ENCODE peak calls at places on chromosomes 3 and 15, in six cellular contexts. Q is T47D, E is T-helper 2 cell, H is fibroblast of the aortic adventitia, O is activated B cell treated with CpG ODN at 0.5 μM for 24 hours, P is T-cell. Z is an unnamed sample.

GRCh38 chr3:2929574-2929973 is 180.6 kb downstream of the IL5RA start:
- DNase-seq in Q (no peak), E (no peak), H (no peak), O (no peak), P (no peak), Z (no peak)

GRCh38 chr15:101059381-101060341 is 140.5 kb downstream of the LRRK1 start:
- DNase-seq in Q (no peak), E (no peak), H (no peak), O (no peak), P (no peak), Z (no peak)

GRCh38 chr15:95350908-95351307 is 979.6 kb upstream of the NR2F2 start:
- DNase-seq in Q (no peak), E (no peak), H (no peak), O (no peak), P (no peak), Z (no peak)

GRCh38 chr15:77720617-77721016 is 87.9 kb upstream of the LINGO1 start:
- DNase-seq in Q (no peak), E (no peak), H (no peak), O (no peak), P (no peak), Z (no peak)

GRCh38 chr3:112519424-112520001 is 20.2 kb upstream of the BTLA start:
- DNase-seq in Q (peak; percentile 39), E (no peak), H (peak; percentile 92), O (no peak), P (peak; percentile 30), Z (no peak)

GRCh38 chr3:120429921-120430361 is 20.9 kb downstream of the FSTL1 start:
- DNase-seq in Q (no peak), E (no peak), H (peak; percentile 77), O (no peak), P (no peak), Z (no peak)

GRCh38 chr3:131277836-131278497 is 103.6 kb upstream of the NUDT16 start:
- DNase-seq in Q (no peak), E (no peak), H (peak; percentile 16), O (no peak), P (no peak), Z (no peak)

GRCh38 chr3:77254967-77255831 is 215.3 kb downstream of the ROBO2 start:
- DNase-seq in Q (peak; percentile 11), E (no peak), H (peak; percentile 13), O (no peak), P (no peak), Z (no peak)

GRCh38 chr15:26323564-26323963 is 449.3 kb downstream of the GABRB3 start:
- DNase-seq in Q (no peak), E (no peak), H (no peak), O (no peak), P (no peak), Z (no peak)